ENCODE peak calls at places on chromosome X, in seven cellular contexts. S is fibroblast of the aortic adventitia, N is NB4, E is Peyer's patch, V is body of pancreas, U is GM20000, F is lung. Y is an unnamed sample.
A peak's percentile ranks its signal among the peaks of the same experiment; 100 is the strongest.

GRCh38 chrX:44306336-44306735 is 37.1 kb downstream of the EFHC2 start:
- DNase-seq in E (no peak), V (no peak), F (no peak), U (no peak), N (no peak), S (peak; percentile 1), Y (no peak)

GRCh38 chrX:140250363-140250762 is 254.5 kb downstream of the SOX3 start:
- DNase-seq in S (no peak), F (no peak), U (no peak), N (no peak), V (no peak), E (no peak), Y (no peak)

GRCh38 chrX:136166221-136166855 is 19.0 kb downstream of the FHL1 start:
- DNase-seq in S (peak; percentile 66), F (no peak), N (peak; percentile 27), U (no peak), V (no peak), E (no peak), Y (no peak)

GRCh38 chrX:21674430-21675186 is 16.5 kb upstream of the KLHL34 start:
- DNase-seq in V (no peak), E (no peak), U (no peak), S (no peak), N (no peak), F (no peak), Y (no peak)

GRCh38 chrX:67612231-67612630 is 68.4 kb downstream of the AR start:
- DNase-seq in E (no peak), V (no peak), U (no peak), F (no peak), N (no peak), S (peak; percentile 43), Y (no peak)

GRCh38 chrX:130680164-130681035 is 222.6 kb downstream of the ENOX2 start:
- DNase-seq in F (no peak), S (peak; percentile 64), U (no peak), E (no peak), V (peak; percentile 28), N (no peak), Y (no peak)

GRCh38 chrX:21986596-21986995 is 45.5 kb upstream of the PHEX start:
- DNase-seq in U (no peak), V (no peak), F (no peak), S (peak; percentile 65), E (no peak), N (no peak), Y (no peak)

GRCh38 chrX:38817004-38817703 is 15.9 kb downstream of the MID1IP1 start:
- DNase-seq in S (peak; percentile 38), F (peak; percentile 52), U (peak; percentile 3), E (peak; percentile 63), N (peak; percentile 71), V (peak; percentile 42), Y (no peak)

GRCh38 chrX:129701624-129702069 is 37.1 kb upstream of the XPNPEP2 start:
- DNase-seq in F (no peak), E (peak; percentile 54), U (no peak), S (peak; percentile 92), N (no peak), V (peak; percentile 29), Y (no peak)

GRCh38 chrX:128781506-128781905 is 729.3 kb upstream of the ACTRT1 start:
- DNase-seq in S (no peak), E (peak; percentile 61), U (no peak), V (peak; percentile 14), N (peak; percentile 33), F (no peak), Y (no peak)

GRCh38 chrX:9693307-9694001 is 72.2 kb downstream of the GPR143 start:
- DNase-seq in N (no peak), U (no peak), S (no peak), V (no peak), F (no peak), E (no peak), Y (no peak)

GRCh38 chrX:153869473-153870287 is 16.3 kb downstream of the L1CAM start:
- DNase-seq in S (no peak), N (no peak), V (no peak), E (no peak), F (no peak), U (no peak), Y (no peak)

GRCh38 chrX:43552166-43552565 is 103.9 kb upstream of the MAOA start:
- DNase-seq in E (no peak), F (no peak), V (peak; percentile 23), U (no peak), N (no peak), S (no peak), Y (no peak)

DNA sequence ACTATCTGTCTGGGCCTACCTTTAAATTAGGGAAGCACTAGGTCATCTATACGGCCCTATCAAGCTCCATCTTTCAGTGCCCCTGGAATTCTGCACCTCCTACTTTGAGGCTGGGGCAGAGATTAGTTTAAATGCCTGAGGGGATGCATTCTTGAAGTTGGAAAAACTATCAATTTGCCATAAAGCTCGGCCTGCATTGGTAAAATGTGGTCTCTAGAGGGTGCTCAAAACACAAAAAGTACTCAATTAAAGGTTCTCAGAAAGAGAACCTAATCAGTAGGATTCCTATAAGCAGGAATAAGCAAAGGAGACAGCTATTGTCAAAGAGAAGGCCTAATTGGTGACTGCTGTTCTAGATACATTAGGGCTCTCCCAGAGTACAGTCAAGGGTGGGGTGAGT is 111.7 kb downstream of the AMER1 start:
- DNase-seq in S (peak; percentile 4), E (no peak), U (no peak), N (peak; percentile 9), V (no peak), F (no peak), Y (no peak)
- TF ChIP-seq CTCF in S (peak; percentile 19), E (no peak), U (no peak), N (peak; percentile 38), V (peak; percentile 51), F (no peak), Y (peak; percentile 53)

DNA sequence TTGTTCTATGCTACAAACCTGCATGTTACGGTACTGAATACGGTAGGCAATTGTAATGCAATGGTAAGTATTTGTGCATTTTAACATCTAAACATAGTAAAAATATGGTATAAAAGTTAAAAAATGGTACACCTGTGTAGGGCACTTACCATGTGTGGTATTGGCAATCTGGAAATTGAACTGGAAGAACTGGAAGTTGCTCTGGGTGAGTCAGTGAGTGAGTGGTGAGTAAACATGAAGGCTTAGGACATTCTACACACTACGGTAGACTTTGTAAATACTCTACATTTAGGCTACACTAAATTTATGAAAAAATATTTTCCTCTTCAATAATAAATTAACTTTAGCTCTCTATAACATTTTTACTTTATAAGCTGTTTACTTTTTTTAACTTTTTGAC is 78.9 kb downstream of the RRAGB start:
- DNase-seq in E (no peak), N (no peak), S (no peak), U (no peak), V (no peak), F (no peak), Y (no peak)
- TF ChIP-seq CTCF in E (no peak), N (no peak), S (no peak), U (no peak), V (no peak), F (no peak), Y (no peak)

GRCh38 chrX:120140293-120140981 is 18.0 kb upstream of the RHOXF2 start:
- DNase-seq in V (no peak), N (no peak), F (no peak), U (no peak), S (no peak), E (no peak), Y (no peak)

GRCh38 chrX:120136128-120136527 is 20.4 kb upstream of the RHOXF1 start:
- DNase-seq in E (no peak), F (no peak), S (no peak), U (no peak), V (no peak), N (no peak), Y (no peak)

GRCh38 chrX:120137439-120137838 is 21.0 kb upstream of the RHOXF2 start:
- DNase-seq in S (peak; percentile 3), F (no peak), N (no peak), V (no peak), E (no peak), U (no peak), Y (no peak)
- TF ChIP-seq CTCF in S (peak; percentile 16), F (no peak), N (no peak), V (no peak), E (no peak), U (no peak), Y (no peak)

DNA sequence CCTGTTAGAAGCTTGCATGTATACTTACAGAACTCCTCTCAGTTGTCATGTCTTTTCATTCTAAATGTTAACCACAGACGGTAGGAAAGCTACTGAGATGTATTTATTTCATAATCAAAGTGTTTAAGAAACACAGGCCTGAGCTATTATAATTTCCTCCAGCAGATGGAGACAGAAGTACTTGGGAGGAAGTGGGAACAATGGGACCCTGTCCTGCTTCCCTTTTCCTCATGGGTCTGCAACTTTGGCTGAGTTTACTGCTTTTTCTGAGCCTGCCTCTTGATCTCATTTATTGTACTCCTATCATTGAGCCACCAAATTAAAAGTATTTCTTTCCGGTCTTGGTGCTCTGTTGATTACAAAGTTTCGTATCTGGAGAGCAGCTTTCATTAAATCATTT is 67.7 kb upstream of the SPANXN2 start:
- DNase-seq in E (no peak), V (no peak), S (peak; percentile 38), U (no peak), N (peak; percentile 53), F (no peak), Y (no peak)
- TF ChIP-seq CTCF in E (no peak), V (peak; percentile 22), S (peak; percentile 52), U (no peak), N (peak; percentile 45), F (no peak), Y (peak; percentile 51)

GRCh38 chrX:115284877-115285276 is 4.6 kb upstream of the LUZP4 start:
- DNase-seq in V (no peak), F (no peak), E (no peak), U (no peak), N (no peak), S (peak; percentile 21), Y (no peak)
- TF ChIP-seq CTCF in V (no peak), F (no peak), E (no peak), U (no peak), N (no peak), S (peak; percentile 17), Y (peak; percentile 41)

DNA sequence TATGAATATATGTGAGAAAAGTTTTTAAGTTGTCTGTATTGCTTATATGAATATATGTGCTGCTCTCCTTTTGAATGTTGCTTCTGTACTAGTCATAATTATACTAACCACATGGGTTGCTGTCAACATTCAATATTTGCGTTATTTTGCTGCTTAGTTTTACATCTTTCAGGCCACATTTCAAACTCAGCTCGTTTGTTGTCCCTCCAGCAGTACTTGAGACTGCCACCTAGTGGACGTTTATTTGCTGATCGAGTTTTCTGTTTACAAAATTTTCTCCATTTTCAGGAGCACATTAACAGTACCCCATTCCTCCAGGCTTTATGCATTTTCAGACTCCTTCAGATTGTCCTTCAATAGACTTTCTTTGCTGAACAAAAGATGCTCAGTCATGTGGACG is 75.8 kb downstream of the NUDT11 start:
- DNase-seq in N (peak; percentile 40), V (peak; percentile 31), E (no peak), S (peak; percentile 61), U (no peak), F (no peak), Y (no peak)
- TF ChIP-seq CTCF in N (peak; percentile 42), V (peak; percentile 66), E (peak; percentile 30), S (peak; percentile 81), U (peak; percentile 13), F (peak; percentile 18), Y (peak; percentile 71)

DNA sequence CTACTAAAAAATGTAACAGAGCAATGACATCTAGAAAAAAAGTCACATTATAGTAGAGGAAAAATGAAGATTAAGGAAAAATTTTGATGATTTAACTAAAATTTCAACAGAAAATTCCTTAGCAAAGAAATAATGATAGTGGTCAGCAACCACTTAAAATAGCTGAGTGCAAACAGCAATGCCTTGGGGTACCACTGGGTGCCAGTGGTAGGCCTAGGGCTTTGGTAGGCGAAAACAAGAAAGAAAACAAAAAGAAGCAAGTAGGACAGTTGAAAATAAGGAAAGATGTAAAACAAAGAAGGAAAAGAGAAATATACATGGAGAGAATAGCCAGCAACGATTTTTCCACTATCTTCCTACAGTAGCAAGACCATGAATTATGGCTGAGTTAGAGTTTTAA is 313.5 kb upstream of the IRS4 start:
- DNase-seq in F (no peak), N (no peak), U (no peak), S (no peak), E (no peak), V (no peak), Y (no peak)
- TF ChIP-seq CTCF in F (no peak), N (no peak), U (no peak), S (no peak), E (no peak), V (no peak), Y (peak; percentile 36)